ENCODE peak calls at places on chromosomes 16 and 17, in seven cellular contexts. Z, L, E, T, N, O and K are unnamed samples.

GRCh38 chr16:2974319-2975056 is 5.3 kb downstream of the PAQR4 start:
- DNase-seq in Z (no peak), L (no peak), E (no peak), T (no peak), N (no peak), O (no peak), K (no peak)

GRCh38 chr17:33210240-33210639 is 82.9 kb downstream of the ASIC2 start:
- DNase-seq in Z (no peak), L (no peak), E (no peak), T (no peak), N (no peak), O (no peak), K (no peak)

GRCh38 chr17:21542991-21543390 is 149.3 kb upstream of the KCNJ18 start:
- DNase-seq in Z (no peak), L (no peak), E (no peak), T (no peak), N (no peak), O (no peak), K (peak)

GRCh38 chr16:85605912-85606841 is 6.9 kb upstream of the GSE1 start:
- DNase-seq in Z (no peak), L (no peak), E (no peak), T (no peak), N (no peak), O (no peak), K (no peak)

GRCh38 chr16:84368327-84368996 is at the start of gene ATP2C2:
- DNase-seq in Z (peak), L (no peak), E (no peak), T (no peak), N (no peak), O (no peak), K (no peak)

GRCh38 chr16:71387045-71387871 is 28.7 kb downstream of the CALB2 start:
- DNase-seq in Z (no peak), L (no peak), E (no peak), T (no peak), N (no peak), O (no peak), K (no peak)

GRCh38 chr17:17792551-17793377 is 44.0 kb downstream of the SREBF1 start:
- DNase-seq in Z (no peak), L (peak), E (no peak), T (peak), N (peak), O (peak), K (no peak)

GRCh38 chr17:31877911-31878702 is 19.1 kb upstream of the COPRS start:
- DNase-seq in Z (no peak), L (no peak), E (no peak), T (peak), N (peak), O (no peak), K (no peak)

GRCh38 chr17:58334661-58335060 is 6.1 kb upstream of the TSPOAP1 start:
- DNase-seq in Z (no peak), L (no peak), E (no peak), T (no peak), N (no peak), O (no peak), K (no peak)

GRCh38 chr17:77723071-77723908 is 235.2 kb upstream of the TNRC6C start:
- DNase-seq in Z (no peak), L (no peak), E (no peak), T (no peak), N (no peak), O (no peak), K (no peak)

GRCh38 chr16:5709889-5710288 is 612.3 kb upstream of the EEF2KMT start:
- DNase-seq in Z (peak), L (no peak), E (no peak), T (no peak), N (no peak), O (no peak), K (no peak)

GRCh38 chr16:13906426-13907089 is 13.4 kb upstream of the ERCC4 start:
- DNase-seq in Z (no peak), L (no peak), E (no peak), T (no peak), N (no peak), O (no peak), K (peak)

GRCh38 chr16:81816351-81816750 is 37.3 kb downstream of the PLCG2 start:
- DNase-seq in Z (no peak), L (no peak), E (no peak), T (no peak), N (no peak), O (no peak), K (no peak)

GRCh38 chr17:31842416-31843381 is 16.3 kb downstream of the COPRS start:
- DNase-seq in Z (peak), L (peak), E (no peak), T (peak), N (no peak), O (peak), K (peak)

GRCh38 chr16:88560722-88561484 is 9.3 kb upstream of the ZC3H18 start:
- DNase-seq in Z (peak), L (no peak), E (no peak), T (peak), N (no peak), O (no peak), K (no peak)

GRCh38 chr16:22240023-22240697 is 34.1 kb downstream of the EEF2K start:
- DNase-seq in Z (no peak), L (no peak), E (no peak), T (peak), N (no peak), O (peak), K (no peak)

GRCh38 chr16:50697881-50698767 is 4.7 kb downstream of the NOD2 start:
- DNase-seq in Z (no peak), L (peak), E (no peak), T (peak), N (no peak), O (peak), K (no peak)

GRCh38 chr17:36088559-36089376 is 1.2 kb downstream of the CCL3 start:
- DNase-seq in Z (no peak), L (no peak), E (no peak), T (no peak), N (no peak), O (no peak), K (no peak)

GRCh38 chr16:48831081-48831722 is 221.2 kb upstream of the N4BP1 start:
- DNase-seq in Z (peak), L (no peak), E (no peak), T (no peak), N (no peak), O (no peak), K (no peak)
- TF ChIP-seq CTCF in Z (peak), L (no peak), E (peak), T (no peak), N (no peak), O (no peak), K (no peak)

DNA sequence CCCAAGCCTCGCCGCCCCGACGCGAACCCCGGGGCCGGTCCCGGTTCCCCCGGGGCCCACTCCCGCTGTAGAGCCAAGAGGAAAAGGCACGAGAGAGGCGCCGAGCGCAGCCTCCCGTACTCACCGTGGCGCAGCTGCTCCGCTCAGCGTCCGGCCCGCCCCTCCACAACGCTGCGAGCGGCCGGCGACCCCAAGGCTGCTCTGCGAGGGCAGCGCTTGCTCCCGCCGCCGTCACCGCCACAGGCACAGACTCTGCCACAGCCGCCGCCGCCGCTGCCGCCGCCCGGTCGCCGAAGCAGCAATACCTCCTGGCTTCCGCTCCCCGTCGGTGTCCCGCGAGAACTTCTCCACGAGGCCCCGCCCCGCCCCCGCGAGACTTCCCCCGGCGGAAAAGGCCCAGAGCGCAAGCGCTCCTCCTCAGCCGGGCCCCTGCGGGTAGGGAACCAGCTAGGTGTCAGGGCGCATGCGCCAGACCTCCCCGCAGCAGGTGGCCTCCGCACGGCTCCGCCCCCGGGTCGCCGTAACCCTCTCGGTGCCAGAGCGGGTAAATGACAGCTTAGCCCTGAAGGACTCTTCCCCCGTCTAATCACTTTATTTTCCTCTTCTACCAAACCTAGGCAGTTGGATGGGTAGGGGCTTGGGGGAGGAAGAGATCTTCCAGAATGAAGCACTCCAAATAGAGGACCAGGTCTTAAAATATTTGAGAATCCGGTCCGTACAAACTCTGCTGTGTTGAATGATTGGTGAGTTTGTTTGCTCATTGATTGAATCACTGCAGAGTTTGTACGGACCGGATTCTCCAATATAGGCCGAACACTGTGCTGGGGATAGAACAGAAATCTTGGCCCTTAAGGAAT is at the start of gene GRB2:
- DNase-seq in Z (peak), L (peak), E (peak), T (peak), N (no peak), O (peak), K (peak)
- TF ChIP-seq CTCF in Z (no peak), L (no peak), E (no peak), T (no peak), N (no peak), O (no peak), K (no peak)

DNA sequence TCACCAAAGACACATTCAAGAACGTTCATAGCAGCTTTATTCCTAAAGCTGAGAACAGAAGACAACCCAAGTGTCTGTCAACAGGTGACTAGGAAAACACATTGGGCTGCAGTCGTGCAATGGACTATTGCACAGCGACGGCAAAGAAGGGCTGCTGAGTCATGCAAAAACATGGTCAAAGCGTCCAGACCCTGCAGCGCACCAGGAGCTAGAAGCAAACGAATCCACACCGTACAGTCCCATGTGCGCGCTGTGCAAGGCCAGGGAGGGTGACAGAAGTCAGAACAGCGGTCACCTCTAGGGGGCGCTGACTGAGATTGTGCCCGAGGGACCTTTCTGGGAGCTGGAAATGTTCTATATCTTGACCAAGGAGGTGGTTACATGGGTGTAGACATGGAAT is 266.4 kb downstream of the MAF start:
- DNase-seq in Z (peak), L (no peak), E (no peak), T (no peak), N (no peak), O (no peak), K (no peak)
- TF ChIP-seq CTCF in Z (peak), L (no peak), E (peak), T (no peak), N (no peak), O (no peak), K (no peak)

DNA sequence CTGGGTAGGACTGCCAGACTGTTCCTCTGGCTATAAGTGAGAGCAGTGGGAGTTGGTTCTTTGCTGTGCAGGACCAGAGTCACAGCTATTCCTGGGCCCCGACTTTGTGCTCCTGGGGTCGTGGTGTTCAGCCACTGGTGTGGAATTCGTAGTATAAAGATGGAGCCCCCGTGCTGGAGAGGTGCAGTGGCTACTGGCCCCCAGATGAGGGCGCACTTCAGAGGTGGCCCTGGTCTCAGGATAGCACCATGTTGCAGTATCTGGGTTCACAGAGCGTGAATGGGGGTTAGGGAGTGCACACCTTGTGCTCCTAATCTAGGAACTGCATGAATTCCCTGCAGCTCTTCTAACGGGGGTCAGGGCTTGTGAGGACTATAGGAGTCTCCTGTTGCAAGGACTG is 21.1 kb downstream of the TANC2 start:
- DNase-seq in Z (peak), L (no peak), E (no peak), T (no peak), N (no peak), O (no peak), K (no peak)
- TF ChIP-seq CTCF in Z (no peak), L (peak), E (peak), T (peak), N (peak), O (no peak), K (no peak)

GRCh38 chr16:78522327-78522726 is 422.9 kb downstream of the WWOX start:
- DNase-seq in Z (no peak), L (no peak), E (no peak), T (no peak), N (no peak), O (no peak), K (no peak)

GRCh38 chr16:78528265-78528664 is 428.8 kb downstream of the WWOX start:
- DNase-seq in Z (no peak), L (peak), E (no peak), T (no peak), N (no peak), O (no peak), K (no peak)

GRCh38 chr16:78520470-78520869 is 421.0 kb downstream of the WWOX start:
- DNase-seq in Z (no peak), L (no peak), E (no peak), T (no peak), N (no peak), O (peak), K (no peak)

GRCh38 chr16:78523212-78523995 is 423.9 kb downstream of the WWOX start:
- DNase-seq in Z (peak), L (no peak), E (no peak), T (no peak), N (no peak), O (no peak), K (no peak)

GRCh38 chr16:78524066-78524595 is 424.7 kb downstream of the WWOX start:
- DNase-seq in Z (no peak), L (peak), E (no peak), T (no peak), N (no peak), O (no peak), K (no peak)
- TF ChIP-seq CTCF in Z (no peak), L (no peak), E (no peak), T (no peak), N (no peak), O (no peak), K (no peak)

GRCh38 chr16:16137110-16137509 is 86.2 kb downstream of the ABCC6 start:
- DNase-seq in Z (no peak), L (no peak), E (no peak), T (no peak), N (no peak), O (no peak), K (no peak)
- TF ChIP-seq CTCF in Z (no peak), L (no peak), E (no peak), T (no peak), N (no peak), O (no peak), K (no peak)

GRCh38 chr16:82834156-82834758 is 207.5 kb downstream of the CDH13 start:
- DNase-seq in Z (no peak), L (no peak), E (no peak), T (no peak), N (no peak), O (no peak), K (no peak)
- TF ChIP-seq CTCF in Z (no peak), L (no peak), E (no peak), T (no peak), N (no peak), O (no peak), K (no peak)